ENCODE peak calls at places on chromosomes 12 and 14, in four cellular contexts. X, G, E and J are unnamed samples.

GRCh38 chr14:96130854-96131253 is 73.8 kb upstream of the BDKRB2 start:
- DNase-seq in G (no peak), X (no peak), E (no peak), J (no peak)

GRCh38 chr12:95208678-95209077 is 8.6 kb downstream of the FGD6 start:
- DNase-seq in X (no peak), G (no peak), E (no peak), J (no peak)

GRCh38 chr14:61372379-61372778 is 51.0 kb downstream of the PRKCH start:
- DNase-seq in E (no peak), X (no peak), G (no peak), J (no peak)

GRCh38 chr12:69969011-69969410 is 144.0 kb downstream of the MYRFL start:
- DNase-seq in X (no peak), E (no peak), G (no peak), J (no peak)

GRCh38 chr12:52494518-52494917 is 1.5 kb upstream of the KRT6A start:
- DNase-seq in X (no peak), G (peak; percentile 42), E (no peak), J (no peak)

GRCh38 chr14:67582061-67582460 is 18.0 kb downstream of the PIGH start:
- DNase-seq in E (peak; percentile 27), G (no peak), X (no peak), J (no peak)

GRCh38 chr12:32089156-32089950 is 17.3 kb upstream of the BICD1 start:
- DNase-seq in X (no peak), E (no peak), G (no peak), J (peak; percentile 93)

GRCh38 chr14:100278702-100279101 is 27.5 kb downstream of the SLC25A29 start:
- DNase-seq in X (no peak), G (no peak), E (no peak), J (no peak)

GRCh38 chr14:54364555-54365415 is 32.0 kb upstream of the CDKN3 start:
- DNase-seq in E (peak; percentile 72), X (no peak), G (no peak), J (no peak)

GRCh38 chr14:73239463-73240241 is 2.3 kb downstream of the PAPLN start:
- DNase-seq in E (no peak), X (no peak), G (peak; percentile 43), J (no peak)

GRCh38 chr12:69484428-69484827 is 14.2 kb downstream of the FRS2 start:
- DNase-seq in E (no peak), X (no peak), G (peak; percentile 10), J (no peak)

GRCh38 chr14:69567563-69567962 is 7.1 kb downstream of the CCDC177 start:
- DNase-seq in E (no peak), X (no peak), G (no peak), J (no peak)

GRCh38 chr14:64755661-64756265 is 51.5 kb downstream of the PLEKHG3 start:
- DNase-seq in X (peak; percentile 72), E (no peak), G (peak; percentile 74), J (no peak)

GRCh38 chr12:67068204-67068731 is 200.9 kb upstream of the CAND1 start:
- DNase-seq in E (no peak), X (no peak), G (peak; percentile 44), J (no peak)

GRCh38 chr12:51328587-51328986 is 4.6 kb upstream of the BIN2 start:
- DNase-seq in G (no peak), E (no peak), X (no peak), J (no peak)

GRCh38 chr14:41718477-41719166 is 111.9 kb downstream of the LRFN5 start:
- DNase-seq in X (no peak), G (no peak), E (no peak), J (no peak)

GRCh38 chr14:104984056-104984894 is 1.3 kb upstream of the CLBA1 start:
- DNase-seq in E (no peak), G (peak; percentile 3), X (no peak), J (peak; percentile 8)

GRCh38 chr12:46207644-46208043 is 61.2 kb downstream of the SLC38A1 start:
- DNase-seq in G (no peak), E (no peak), X (no peak), J (no peak)
- H3K4me1 ChIP-seq in G (peaks cover 15% of the 10 kb centered on the region), E (peaks cover 12% of the 10 kb centered on the region), X (peaks cover 53% of the 10 kb centered on the region), J (peaks cover 4% of the 10 kb centered on the region)

DNA sequence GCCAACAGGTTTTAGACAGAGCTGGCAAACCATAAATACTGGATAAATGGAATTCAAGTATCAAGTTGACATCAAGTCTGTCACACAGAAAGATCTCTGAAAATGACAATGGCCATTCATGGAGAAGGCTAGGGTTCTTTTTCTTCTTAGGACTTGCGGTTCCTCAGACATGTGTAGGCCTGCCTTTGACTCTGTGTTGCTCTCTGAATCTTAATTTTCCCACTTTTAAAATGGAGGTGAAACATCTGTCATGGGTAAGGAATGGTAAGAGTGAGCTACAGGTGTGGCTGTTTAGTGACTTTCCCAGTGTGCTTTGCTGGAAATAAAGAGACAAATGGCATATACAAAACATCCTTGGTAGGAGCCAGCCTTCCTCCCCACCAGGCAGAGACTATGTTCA is 79.2 kb downstream of the PTCSC3 start:
- DNase-seq in G (no peak), X (no peak), E (no peak), J (no peak)
- H3K27me3 ChIP-seq in G (no peaks in the 10 kb centered on the region), X (no peaks in the 10 kb centered on the region), E (peaks cover 3% of the 10 kb centered on the region), J (peaks cover 18% of the 10 kb centered on the region)

DNA sequence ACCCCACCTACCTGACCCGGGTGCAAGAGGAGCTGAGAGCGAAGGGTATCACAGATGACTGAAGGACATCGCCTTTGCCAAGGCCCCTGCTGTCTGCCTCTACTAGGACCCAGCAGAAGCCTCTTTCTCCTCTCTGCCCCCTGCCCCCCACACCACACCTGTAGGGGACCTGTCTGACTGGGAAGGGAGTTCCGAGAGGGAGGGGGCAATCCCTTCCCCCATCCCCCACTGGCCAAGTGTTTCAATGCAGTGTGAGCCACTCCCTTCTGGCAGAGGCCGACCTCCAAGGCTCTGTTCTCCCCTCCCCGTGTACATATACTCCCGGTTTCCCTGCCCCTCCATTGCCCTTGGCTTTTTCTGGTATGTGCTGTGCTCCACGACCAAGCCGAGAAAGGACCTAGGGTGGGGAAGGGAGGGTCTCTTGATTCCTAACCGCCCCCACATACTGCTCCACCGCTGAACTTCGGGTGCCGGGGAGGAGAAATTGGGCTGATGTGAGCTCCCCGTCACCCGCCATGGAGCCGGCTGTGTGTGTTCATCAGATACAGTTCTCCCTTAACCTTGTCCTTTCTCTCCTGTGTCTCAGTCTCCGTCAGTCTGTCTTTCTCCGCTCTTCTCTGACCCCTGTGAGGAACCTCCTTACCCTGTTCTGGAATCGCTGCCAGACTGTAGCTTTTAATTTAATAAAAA is 2.0 kb upstream of the ARHGEF25 start:
- DNase-seq in G (no peak), X (no peak), E (no peak), J (no peak)
- H3K4me1 ChIP-seq in G (peaks cover 22% of the 10 kb centered on the region), X (peaks cover 23% of the 10 kb centered on the region), E (peaks cover 46% of the 10 kb centered on the region), J (peaks cover 15% of the 10 kb centered on the region)

GRCh38 chr12:132259364-132259871 is 70.0 kb downstream of the GALNT9 start:
- DNase-seq in X (no peak), E (no peak), G (no peak), J (no peak)
- H3K27me3 ChIP-seq in X (no peaks in the 10 kb centered on the region), E (peaks cover 71% of the 10 kb centered on the region), G (peaks cover 15% of the 10 kb centered on the region), J (peaks cover 39% of the 10 kb centered on the region)

GRCh38 chr12:93325855-93326254 is 51.9 kb upstream of the NUDT4 start:
- DNase-seq in X (no peak), E (no peak), G (peak; percentile 32), J (no peak)
- H3K4me1 ChIP-seq in X (no peaks in the 10 kb centered on the region), E (no peaks in the 10 kb centered on the region), G (no peaks in the 10 kb centered on the region), J (no peaks in the 10 kb centered on the region)

DNA sequence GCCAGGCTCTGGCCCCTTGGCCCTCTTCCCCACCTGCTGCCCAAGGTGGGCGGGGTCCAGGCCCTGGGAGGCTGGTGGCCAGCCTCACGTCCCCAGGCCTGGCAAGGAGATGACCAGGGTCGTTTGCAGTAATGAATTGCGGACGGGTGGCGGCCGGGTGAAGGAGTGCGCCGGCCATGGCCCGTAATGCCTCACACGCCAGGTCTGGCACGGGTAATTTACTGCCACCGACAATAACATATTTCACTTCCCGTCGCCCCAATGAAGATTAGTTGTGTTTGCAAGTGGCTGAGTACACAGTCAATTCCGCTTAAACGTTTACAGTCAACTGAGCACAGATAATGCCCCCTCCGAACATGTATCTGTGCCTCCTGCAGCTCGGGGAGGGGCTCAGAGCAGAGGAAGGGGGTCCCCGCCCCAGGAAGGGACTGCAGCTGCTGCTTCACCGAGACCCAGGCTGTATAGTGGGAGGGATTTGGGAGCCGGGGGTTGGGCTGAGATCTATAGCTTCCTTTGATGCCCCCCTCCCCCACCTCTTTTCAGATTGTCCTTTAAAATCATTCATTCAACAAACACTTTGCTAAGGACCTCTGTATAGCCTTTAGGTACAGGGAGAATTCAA is 48.4 kb downstream of the MVK start:
- DNase-seq in E (no peak), X (no peak), G (no peak), J (no peak)
- H3K27me3 ChIP-seq in E (peaks cover 66% of the 10 kb centered on the region), X (no peaks in the 10 kb centered on the region), G (peaks cover 10% of the 10 kb centered on the region), J (no peaks in the 10 kb centered on the region)

GRCh38 chr14:92922155-92922735 is 705 bp upstream of the CHGA start:
- DNase-seq in X (no peak), E (no peak), G (no peak), J (no peak)
- H3K4me1 ChIP-seq in X (no peaks in the 10 kb centered on the region), E (no peaks in the 10 kb centered on the region), G (no peaks in the 10 kb centered on the region), J (peaks cover 41% of the 10 kb centered on the region)

DNA sequence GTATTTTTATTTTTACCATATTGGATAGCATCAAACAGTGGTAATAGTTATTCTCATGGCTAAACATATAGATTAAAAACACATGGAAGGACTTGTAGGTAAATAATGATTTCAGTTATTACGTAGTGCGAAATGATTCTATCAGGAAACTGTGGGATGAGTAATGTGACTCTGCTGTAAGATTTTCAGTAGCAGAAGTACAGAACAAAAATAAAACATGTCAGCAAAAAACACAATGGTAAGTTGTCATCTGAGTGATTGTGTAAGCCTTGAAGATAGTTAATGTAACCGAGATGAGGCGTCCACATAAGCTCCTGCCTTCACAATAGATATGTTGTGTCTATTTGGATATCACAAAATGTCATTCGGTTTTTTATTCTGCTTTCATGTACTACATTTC is 99.8 kb downstream of the BORCS5 start:
- DNase-seq in X (no peak), G (no peak), E (no peak), J (no peak)
- H3K27me3 ChIP-seq in X (no peaks in the 10 kb centered on the region), G (no peaks in the 10 kb centered on the region), E (no peaks in the 10 kb centered on the region), J (no peaks in the 10 kb centered on the region)